ENCODE peak calls at places on chromosome 11, in four cellular contexts. D, Q, F and X are unnamed samples.

GRCh38 chr11:128664286-128664685 is 29.6 kb upstream of the FLI1 start:
- DNase-seq in Q (no peak), F (no peak), D (no peak), X (no peak)

GRCh38 chr11:70418130-70418529 is 19.8 kb downstream of the CTTN start:
- DNase-seq in D (no peak), F (no peak), Q (no peak), X (no peak)

GRCh38 chr11:132060546-132060945 is 690.1 kb downstream of the NTM start:
- DNase-seq in Q (no peak), F (no peak), D (no peak), X (no peak)

GRCh38 chr11:76314741-76315090 is 66.2 kb downstream of the THAP12 start:
- DNase-seq in D (peak; percentile 13), Q (peak; percentile 61), F (no peak), X (peak; percentile 28)

GRCh38 chr11:44955019-44955738 is 4.5 kb upstream of the TP53I11 start:
- DNase-seq in D (peak; percentile 36), Q (peak; percentile 93), F (no peak), X (peak; percentile 88)

GRCh38 chr11:134466035-134466908 is 54.2 kb upstream of the B3GAT1 start:
- DNase-seq in D (no peak), Q (no peak), F (no peak), X (no peak)

GRCh38 chr11:15289718-15290117 is 175.0 kb downstream of the INSC start:
- DNase-seq in F (no peak), D (no peak), Q (no peak), X (no peak)

GRCh38 chr11:63850946-63851345 is 12.0 kb downstream of the MARK2 start:
- DNase-seq in Q (no peak), F (no peak), D (no peak), X (no peak)

GRCh38 chr11:96459751-96460150 is 69.9 kb downstream of the JRKL start:
- DNase-seq in F (no peak), D (no peak), Q (no peak), X (no peak)